ENCODE peak calls at places on chromosome 10, in ten cellular contexts. P is T-helper 1 cell; O is GM13976; J is amniotic epithelial cell; K is keratinocyte; E is AG10803; M is globus pallidus; N is fibroblast of villous mesenchyme; Y is activated naive CD8-positive, alpha-beta T cell treated with anti-CD3 and anti-CD28 coated beads, Interleukin-2, amount 50 U/mL, for 24 hours; I is CD4-positive, alpha-beta T cell. H is an unnamed sample.

GRCh38 chr10:86790394-86790793 is 34.0 kb downstream of the BMPR1A start:
- DNase-seq in M (no peak), J (no peak), N (no peak), K (no peak), I (no peak), Y (no peak), E (no peak), O (no peak), P (no peak), H (no peak)

GRCh38 chr10:93754761-93755160 is 3.0 kb upstream of the LGI1 start:
- DNase-seq in P (no peak), O (no peak), M (no peak), Y (no peak), J (no peak), I (no peak), K (no peak), N (no peak), E (no peak), H (no peak)

GRCh38 chr10:100447648-100448047 is 15.2 kb upstream of the WNT8B start:
- DNase-seq in I (no peak), Y (no peak), K (no peak), P (no peak), O (no peak), M (no peak), J (no peak), N (no peak), E (no peak), H (no peak)

GRCh38 chr10:128263891-128264688 is 137.9 kb upstream of the MKI67 start:
- DNase-seq in N (peak; percentile 41), K (peak; percentile 25), E (peak; percentile 48), M (peak; percentile 45), I (peak; percentile 50), O (peak; percentile 51), P (no peak), J (peak; percentile 19), Y (peak; percentile 59), H (peak; percentile 13)

GRCh38 chr10:20248309-20248708 is 432.1 kb downstream of the PLXDC2 start:
- DNase-seq in K (no peak), P (no peak), J (no peak), N (no peak), O (no peak), M (no peak), Y (no peak), I (no peak), E (no peak), H (no peak)

GRCh38 chr10:56348101-56348500 is 13.0 kb downstream of the ZWINT start:
- DNase-seq in M (no peak), K (no peak), Y (no peak), P (no peak), I (no peak), O (no peak), J (no peak), N (no peak), E (no peak), H (no peak)

GRCh38 chr10:5606321-5606720 is 60.1 kb downstream of the ASB13 start:
- DNase-seq in Y (no peak), K (no peak), P (no peak), J (no peak), O (no peak), I (no peak), N (no peak), M (no peak), E (no peak), H (no peak)

GRCh38 chr10:3091346-3091787 is 24.0 kb downstream of the PFKP start:
- DNase-seq in J (peak; percentile 95), Y (peak; percentile 26), N (peak; percentile 87), I (no peak), E (peak; percentile 81), O (no peak), M (no peak), K (peak; percentile 91), P (no peak), H (no peak)

GRCh38 chr10:20334559-20334958 is 518.3 kb downstream of the PLXDC2 start:
- DNase-seq in E (no peak), J (no peak), O (no peak), N (no peak), K (no peak), Y (no peak), M (no peak), I (no peak), P (no peak), H (no peak)

GRCh38 chr10:21675157-21675796 is 141.2 kb downstream of the MLLT10 start:
- DNase-seq in N (peak; percentile 36), O (peak; percentile 18), P (no peak), M (peak; percentile 20), E (peak; percentile 32), K (no peak), Y (peak; percentile 28), J (peak; percentile 31), I (no peak), H (peak; percentile 29)

GRCh38 chr10:99993994-99994689 is 15.6 kb downstream of the DNMBP start:
- DNase-seq in J (peak; percentile 91), M (peak; percentile 23), E (peak; percentile 89), P (no peak), K (no peak), N (peak; percentile 99), I (no peak), O (peak; percentile 77), Y (peak; percentile 70), H (peak; percentile 71)

GRCh38 chr10:132644544-132645530 is 107.2 kb downstream of the INPP5A start:
- DNase-seq in I (peak; percentile 22), K (no peak), E (no peak), O (no peak), P (no peak), N (no peak), Y (no peak), M (no peak), J (no peak), H (no peak)

GRCh38 chr10:129319934-129320333 is 147.1 kb upstream of the MGMT start:
- DNase-seq in P (no peak), E (no peak), N (no peak), I (no peak), O (no peak), M (no peak), Y (no peak), J (no peak), K (no peak), H (no peak)

GRCh38 chr10:107814865-107815487 is 650.5 kb upstream of the SORCS1 start:
- DNase-seq in K (no peak), I (no peak), Y (peak; percentile 8), E (peak; percentile 61), J (peak; percentile 49), M (peak; percentile 54), N (peak; percentile 51), O (peak; percentile 33), P (no peak), H (no peak)

GRCh38 chr10:14554843-14555205 is 219.9 kb downstream of the FAM107B start:
- DNase-seq in O (no peak), I (no peak), K (no peak), E (no peak), J (no peak), P (no peak), N (no peak), M (no peak), Y (no peak), H (no peak)

GRCh38 chr10:116892873-116893685 is 43.8 kb downstream of the ENO4 start:
- DNase-seq in I (no peak), N (peak; percentile 23), O (no peak), K (no peak), P (no peak), Y (no peak), M (no peak), E (no peak), J (peak; percentile 18), H (no peak)

GRCh38 chr10:95343573-95343972 is 52.8 kb upstream of the PDLIM1 start:
- DNase-seq in E (no peak), J (no peak), N (no peak), P (no peak), M (no peak), I (no peak), O (no peak), Y (no peak), K (no peak), H (no peak)

GRCh38 chr10:58856508-58857240 is 319.8 kb upstream of the PHYHIPL start:
- DNase-seq in Y (no peak), O (no peak), N (peak; percentile 78), I (no peak), K (peak; percentile 60), M (no peak), J (peak; percentile 96), P (no peak), E (peak; percentile 99), H (no peak)

GRCh38 chr10:91691981-91692380 is 59.1 kb upstream of the PPP1R3C start:
- DNase-seq in I (no peak), E (no peak), K (no peak), J (no peak), N (no peak), M (no peak), Y (no peak), P (no peak), O (no peak), H (no peak)

H was measured in germinal center.